ENCODE peak calls at places on chromosomes 1 and 21, in five cellular contexts. T is left cardiac atrium; H is astrocyte of the spinal cord; X is activated naive CD8-positive, alpha-beta T cell treated with anti-CD3 and anti-CD28 coated beads, Interleukin-2, amount 50 U/mL, for 16 hours; V is T1000. I is an unnamed sample.

GRCh38 chr1:223189903-223190724 is 47.1 kb upstream of the TLR5 start:
- DNase-seq in T (no peak), V (no peak), H (peak; percentile 42), X (peak; percentile 42), I (no peak)

GRCh38 chr1:227898502-227899140 is 49.1 kb downstream of the WNT9A start:
- DNase-seq in X (no peak), H (no peak), V (no peak), T (peak; percentile 14), I (no peak)

GRCh38 chr1:7374761-7375160 is 396.3 kb upstream of the VAMP3 start:
- DNase-seq in H (no peak), T (no peak), V (no peak), X (no peak), I (no peak)

GRCh38 chr1:58755468-58755872 is 28.4 kb downstream of the JUN start:
- DNase-seq in V (peak; percentile 85), H (peak; percentile 99), T (peak; percentile 71), X (no peak), I (peak; percentile 98)

GRCh38 chr1:235006816-235007215 is 121.8 kb downstream of the TOMM20 start:
- DNase-seq in H (no peak), X (no peak), V (no peak), T (no peak), I (no peak)

GRCh38 chr21:35088235-35088865 is 39.2 kb upstream of the RUNX1 start:
- DNase-seq in T (no peak), H (no peak), V (no peak), X (no peak), I (no peak)

GRCh38 chr1:11790880-11791715 is 14.7 kb downstream of the MTHFR start:
- DNase-seq in V (no peak), T (peak; percentile 95), H (peak; percentile 90), X (no peak), I (peak; percentile 91)

GRCh38 chr21:28871388-28872015 is 121.2 kb downstream of the LTN1 start:
- DNase-seq in H (no peak), T (no peak), V (no peak), X (no peak), I (no peak)

GRCh38 chr1:48019714-48020315 is 22.6 kb upstream of the TRABD2B start:
- DNase-seq in T (peak; percentile 60), H (no peak), V (no peak), X (no peak), I (no peak)

GRCh38 chr1:45973106-45973505 is 159.3 kb downstream of the PIK3R3 start:
- DNase-seq in T (no peak), H (no peak), V (no peak), X (no peak), I (no peak)

GRCh38 chr1:1170891-1171550 is 2.7 kb upstream of the TTLL10 start:
- DNase-seq in X (no peak), T (no peak), V (no peak), H (no peak), I (no peak)

GRCh38 chr1:230415405-230416119 is 10.6 kb downstream of the PGBD5 start:
- DNase-seq in V (no peak), T (no peak), X (no peak), H (no peak), I (no peak)

GRCh38 chr1:170267317-170267716 is 121.6 kb downstream of the NTMT2 start:
- DNase-seq in V (no peak), T (no peak), H (no peak), X (no peak), I (no peak)

GRCh38 chr1:8554956-8555534 is 237.1 kb downstream of the SLC45A1 start:
- DNase-seq in X (no peak), V (no peak), H (peak; percentile 53), T (no peak), I (no peak)

GRCh38 chr1:6083801-6084467 is 38.2 kb downstream of the KCNAB2 start:
- DNase-seq in T (no peak), H (no peak), X (no peak), V (no peak), I (peak; percentile 18)

GRCh38 chr1:204828352-204828850 is 42.3 kb upstream of the NFASC start:
- DNase-seq in X (no peak), V (no peak), T (peak; percentile 80), H (no peak), I (peak; percentile 68)

GRCh38 chr1:62395291-62395690 is 41.6 kb upstream of the USP1 start:
- DNase-seq in V (no peak), X (no peak), H (no peak), T (no peak), I (no peak)

GRCh38 chr1:116737020-116737854 is 17.0 kb upstream of the CD2 start:
- DNase-seq in H (peak; percentile 65), X (peak; percentile 51), T (peak; percentile 57), V (peak; percentile 15), I (peak; percentile 16)

GRCh38 chr1:32250893-32251716 is at the start of gene LCK:
- DNase-seq in V (no peak), H (no peak), T (no peak), X (peak; percentile 54), I (no peak)

GRCh38 chr1:8892026-8892425 is 13.5 kb upstream of the ENO1 start:
- DNase-seq in X (no peak), H (no peak), V (no peak), T (no peak), I (no peak)

I was measured in GM04504.